ENCODE peak calls at places on chromosomes 1 and 21, in ten cellular contexts. Y, D, K, W, G, Z, X, V, U and S are unnamed samples.

GRCh38 chr1:26265405-26265804 is 14.5 kb upstream of the SH3BGRL3 start:
- ATAC-seq in Y (peak), D (no peak), K (peak), W (peak), G (no peak), Z (no peak), X (no peak), V (no peak), U (no peak), S (no peak)

GRCh38 chr1:246572795-246573194 is 6.5 kb downstream of the CNST start:
- ATAC-seq in Y (no peak), D (no peak), K (no peak), W (no peak), G (no peak), Z (no peak), X (no peak), V (no peak), U (peak), S (no peak)

GRCh38 chr1:93702828-93703183 is 21.2 kb upstream of the BCAR3 start:
- ATAC-seq in Y (no peak), D (peak), K (no peak), W (no peak), G (no peak), Z (no peak), X (no peak), V (peak), U (peak), S (no peak)

GRCh38 chr1:182235952-182236650 is 155.5 kb downstream of the GLUL start:
- ATAC-seq in Y (no peak), D (peak), K (peak), W (no peak), G (no peak), Z (no peak), X (no peak), V (peak), U (peak), S (peak)

GRCh38 chr1:70496181-70496580 is 85.1 kb downstream of the CTH start:
- ATAC-seq in Y (no peak), D (no peak), K (no peak), W (no peak), G (no peak), Z (no peak), X (no peak), V (no peak), U (no peak), S (no peak)

GRCh38 chr1:224548676-224549075 is 67.4 kb upstream of the CNIH3 start:
- ATAC-seq in Y (peak), D (no peak), K (peak), W (peak), G (no peak), Z (no peak), X (no peak), V (no peak), U (no peak), S (no peak)

GRCh38 chr1:43367904-43368645 is at the start of gene ELOVL1:
- ATAC-seq in Y (peak), D (peak), K (peak), W (peak), G (peak), Z (peak), X (peak), V (peak), U (peak), S (peak)

GRCh38 chr1:226466301-226466700 is 58.4 kb upstream of the PARP1 start:
- ATAC-seq in Y (no peak), D (no peak), K (no peak), W (no peak), G (no peak), Z (no peak), X (no peak), V (no peak), U (no peak), S (no peak)

GRCh38 chr1:181936768-181937581 is 124.5 kb downstream of the ZNF648 start:
- ATAC-seq in Y (peak), D (no peak), K (peak), W (peak), G (peak), Z (peak), X (peak), V (peak), U (no peak), S (no peak)

GRCh38 chr1:245687636-245688535 is 533.1 kb downstream of the KIF26B start:
- ATAC-seq in Y (peak), D (no peak), K (no peak), W (no peak), G (no peak), Z (no peak), X (no peak), V (peak), U (no peak), S (no peak)

GRCh38 chr1:169133228-169133576 is 26.7 kb downstream of the ATP1B1 start:
- ATAC-seq in Y (no peak), D (no peak), K (no peak), W (no peak), G (no peak), Z (no peak), X (no peak), V (no peak), U (no peak), S (no peak)

GRCh38 chr1:240562111-240562590 is 49.8 kb downstream of the GREM2 start:
- ATAC-seq in Y (no peak), D (no peak), K (no peak), W (no peak), G (peak), Z (no peak), X (no peak), V (no peak), U (no peak), S (no peak)

GRCh38 chr1:76764638-76765572 is 102.4 kb upstream of the ST6GALNAC5 start:
- ATAC-seq in Y (no peak), D (no peak), K (no peak), W (no peak), G (peak), Z (no peak), X (no peak), V (peak), U (peak), S (no peak)

GRCh38 chr1:179955318-179955638 is 668 bp downstream of the CEP350 start:
- ATAC-seq in Y (no peak), D (no peak), K (no peak), W (no peak), G (peak), Z (no peak), X (no peak), V (no peak), U (no peak), S (no peak)

GRCh38 chr1:201490708-201491131 is 16.2 kb downstream of the CSRP1 start:
- ATAC-seq in Y (no peak), D (no peak), K (no peak), W (no peak), G (no peak), Z (no peak), X (no peak), V (no peak), U (no peak), S (no peak)

GRCh38 chr1:44705938-44706337 is 25.0 kb downstream of the RNU5D-1 start:
- ATAC-seq in Y (no peak), D (no peak), K (no peak), W (no peak), G (no peak), Z (no peak), X (no peak), V (no peak), U (no peak), S (no peak)

GRCh38 chr1:59750612-59751395 is 63.9 kb upstream of the HOOK1 start:
- ATAC-seq in Y (no peak), D (peak), K (no peak), W (no peak), G (peak), Z (no peak), X (no peak), V (no peak), U (peak), S (peak)

GRCh38 chr1:222182641-222183040 is 365.3 kb downstream of the HHIPL2 start:
- ATAC-seq in Y (no peak), D (no peak), K (no peak), W (peak), G (no peak), Z (no peak), X (no peak), V (no peak), U (no peak), S (no peak)

GRCh38 chr1:171814692-171815091 is 26.6 kb upstream of the DNM3 start:
- ATAC-seq in Y (no peak), D (no peak), K (no peak), W (no peak), G (no peak), Z (no peak), X (no peak), V (no peak), U (no peak), S (no peak)

GRCh38 chr1:186829679-186830587 is 1.2 kb downstream of the PLA2G4A start:
- ATAC-seq in Y (no peak), D (no peak), K (no peak), W (no peak), G (no peak), Z (no peak), X (no peak), V (no peak), U (no peak), S (no peak)

GRCh38 chr21:34969431-34970036 is 79.6 kb downstream of the RUNX1 start:
- ATAC-seq in Y (no peak), D (no peak), K (no peak), W (no peak), G (no peak), Z (no peak), X (peak), V (no peak), U (no peak), S (no peak)

GRCh38 chr21:46483300-46484295 is 24.9 kb downstream of the DIP2A start:
- ATAC-seq in Y (peak), D (peak), K (peak), W (peak), G (no peak), Z (no peak), X (no peak), V (peak), U (peak), S (no peak)

GRCh38 chr1:160082926-160083325 is 1.6 kb downstream of the KCNJ9 start:
- ATAC-seq in Y (no peak), D (no peak), K (no peak), W (no peak), G (no peak), Z (no peak), X (no peak), V (no peak), U (no peak), S (no peak)